ENCODE peak calls at places on chromosomes 5 and 9, in eight cellular contexts. E, U, N, P, T, L, G and W are unnamed samples.

GRCh38 chr9:124009835-124010226 is 1.7 kb upstream of the LHX2 start:
- DNase-seq in T (no peak), P (no peak), U (no peak), L (no peak), E (no peak), G (no peak), N (no peak), W (no peak)

GRCh38 chr5:17224858-17225436 is 7.5 kb downstream of the BASP1 start:
- DNase-seq in U (no peak), G (no peak), E (peak; percentile 82), N (no peak), T (no peak), L (no peak), P (no peak), W (no peak)

GRCh38 chr5:110008131-110008530 is 318.4 kb downstream of the MAN2A1 start:
- DNase-seq in E (no peak), G (no peak), U (no peak), T (no peak), P (no peak), L (no peak), N (no peak), W (no peak)

GRCh38 chr5:169992789-169993188 is 12.5 kb upstream of the INSYN2B start:
- DNase-seq in E (no peak), L (no peak), U (no peak), N (no peak), G (no peak), T (no peak), P (no peak), W (no peak)

GRCh38 chr5:1430121-1430795 is 15.0 kb downstream of the SLC6A3 start:
- DNase-seq in P (no peak), L (no peak), U (peak; percentile 35), T (no peak), N (no peak), E (no peak), G (no peak), W (peak; percentile 35)

GRCh38 chr9:70995511-70995910 is 125.9 kb downstream of the TRPM3 start:
- DNase-seq in T (no peak), L (no peak), E (no peak), N (no peak), G (no peak), U (no peak), P (no peak), W (no peak)

GRCh38 chr9:89025538-89025937 is 34.3 kb downstream of the S1PR3 start:
- DNase-seq in E (no peak), N (no peak), G (no peak), L (no peak), T (no peak), U (no peak), P (no peak), W (no peak)

GRCh38 chr5:123665822-123666371 is 153.9 kb downstream of the CSNK1G3 start:
- DNase-seq in N (no peak), E (no peak), L (no peak), T (no peak), G (no peak), U (no peak), P (no peak), W (no peak)

GRCh38 chr9:132409828-132410528 is at the start of gene CFAP77:
- DNase-seq in G (peak; percentile 25), N (no peak), L (peak; percentile 24), T (peak; percentile 33), U (no peak), E (peak; percentile 39), P (peak; percentile 59), W (peak; percentile 75)

GRCh38 chr5:45038366-45038987 is 229.7 kb downstream of the MRPS30 start:
- DNase-seq in E (peak; percentile 0), N (no peak), T (no peak), P (no peak), G (no peak), L (no peak), U (no peak), W (peak; percentile 11)

DNA sequence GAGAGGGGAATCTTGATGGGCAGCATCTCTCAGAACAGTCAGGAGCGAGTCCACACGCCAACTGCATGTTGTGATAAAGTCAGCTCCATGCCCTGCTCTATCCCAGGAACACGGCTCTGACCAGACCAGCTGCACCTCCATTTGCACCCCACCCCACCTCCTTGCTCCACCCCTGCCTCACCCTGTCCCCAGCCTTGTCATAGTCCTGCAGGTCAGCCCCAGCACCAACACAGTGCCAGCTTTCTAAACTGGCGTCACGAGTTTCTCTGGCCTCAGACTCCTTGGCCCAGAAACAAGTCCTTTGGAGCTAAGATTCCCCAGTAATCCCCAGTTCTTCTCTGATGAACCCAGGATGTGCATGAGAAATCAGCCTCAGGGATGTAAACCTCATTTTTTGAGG is 23.5 kb downstream of the GGTA1 start:
- DNase-seq in E (no peak), P (no peak), T (no peak), U (peak; percentile 85), L (no peak), G (no peak), N (no peak), W (no peak)
- H3K4me1 ChIP-seq in E (no peaks in the 10 kb centered on the region), P (peaks cover 43% of the 10 kb centered on the region), T (peaks cover 2% of the 10 kb centered on the region), U (peaks cover 3% of the 10 kb centered on the region), L (peaks cover 18% of the 10 kb centered on the region), G (no peaks in the 10 kb centered on the region), N (no peaks in the 10 kb centered on the region), W (no peaks in the 10 kb centered on the region)

DNA sequence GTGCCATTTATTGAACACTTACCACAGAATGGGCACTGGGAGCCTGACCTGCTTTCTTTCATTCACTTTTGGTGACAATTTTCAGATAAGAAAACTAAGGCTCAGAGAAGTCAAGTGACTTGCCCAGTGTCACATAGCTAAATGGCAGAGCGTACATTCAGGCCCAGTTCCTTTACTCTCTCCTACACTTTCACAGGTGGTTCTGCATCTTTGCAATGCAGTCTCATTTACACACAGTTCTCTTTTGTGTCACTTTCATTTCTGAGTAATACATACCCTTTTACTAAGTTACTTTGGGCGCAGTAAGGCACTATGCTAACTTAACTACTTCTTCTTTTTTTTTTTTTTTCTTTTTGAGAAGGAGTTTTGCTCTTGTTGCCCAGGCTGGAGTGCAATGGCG is 8.3 kb downstream of the NFIL3 start:
- DNase-seq in E (no peak), T (no peak), N (no peak), L (no peak), G (no peak), P (no peak), U (no peak), W (no peak)
- H3K9me3 ChIP-seq in E (no peaks in the 10 kb centered on the region), T (no peaks in the 10 kb centered on the region), N (no peaks in the 10 kb centered on the region), L (no peaks in the 10 kb centered on the region), G (no peaks in the 10 kb centered on the region), P (no peaks in the 10 kb centered on the region), U (no peaks in the 10 kb centered on the region), W (no peaks in the 10 kb centered on the region)

GRCh38 chr9:76905661-76905983 is 292 bp downstream of the PRUNE2 start:
- DNase-seq in U (no peak), G (no peak), L (no peak), P (no peak), T (no peak), N (no peak), E (no peak), W (no peak)
- H3K27ac ChIP-seq in U (peak overlapping the region; percentile 74), G (no peak overlapping the region), L (peak overlapping the region; percentile 91), P (no peak overlapping the region), T (no peak overlapping the region), N (no peak overlapping the region), E (no peak overlapping the region), W (no peak overlapping the region)

GRCh38 chr9:128898382-128898781 is 16.4 kb downstream of the LRRC8A start:
- DNase-seq in U (no peak), T (no peak), L (no peak), P (no peak), G (no peak), N (no peak), E (no peak), W (no peak)
- H3K4me1 ChIP-seq in U (no peaks in the 10 kb centered on the region), T (no peaks in the 10 kb centered on the region), L (peaks cover 42% of the 10 kb centered on the region), P (peaks cover 40% of the 10 kb centered on the region), G (peaks cover 77% of the 10 kb centered on the region), N (peaks cover 69% of the 10 kb centered on the region), E (peaks cover 8% of the 10 kb centered on the region), W (peaks cover under 1% of the 10 kb centered on the region)

GRCh38 chr5:3598236-3598635 is 2.6 kb downstream of the IRX1 start:
- DNase-seq in P (no peak), N (no peak), U (no peak), L (no peak), G (no peak), T (no peak), E (no peak), W (no peak)
- H3K9me3 ChIP-seq in P (no peaks in the 10 kb centered on the region), N (no peaks in the 10 kb centered on the region), U (no peaks in the 10 kb centered on the region), L (no peaks in the 10 kb centered on the region), G (no peaks in the 10 kb centered on the region), T (no peaks in the 10 kb centered on the region), E (no peaks in the 10 kb centered on the region), W (no peaks in the 10 kb centered on the region)

DNA sequence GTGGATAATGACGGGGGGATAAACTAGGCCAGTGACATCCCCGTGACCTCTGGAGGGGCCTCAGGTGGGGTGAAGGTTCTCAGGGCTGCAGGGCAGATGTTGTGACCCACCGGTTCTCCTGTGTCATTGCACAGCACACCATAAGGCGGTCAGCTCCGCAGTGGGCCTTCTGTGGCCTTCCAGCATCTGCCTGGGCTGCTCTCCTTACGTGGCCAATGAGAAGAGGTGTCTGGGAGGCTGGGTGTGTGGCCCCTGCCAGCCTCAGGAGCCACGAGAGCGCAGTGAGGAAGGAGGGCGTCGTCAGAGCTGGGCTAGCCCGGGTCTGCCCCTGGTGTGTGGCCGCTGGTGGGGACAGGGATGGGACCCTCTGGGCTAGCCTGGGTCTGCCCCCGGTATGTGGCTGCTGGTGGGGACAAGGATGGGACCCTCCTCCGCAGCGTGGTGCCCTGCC is 48.7 kb downstream of the COL5A1 start:
- DNase-seq in U (peak; percentile 64), T (no peak), P (no peak), G (no peak), E (no peak), L (no peak), N (no peak), W (peak; percentile 21)
- H3K27ac ChIP-seq in U (peak overlapping the region; percentile 46), T (no peak overlapping the region), P (peak overlapping the region; percentile 67), G (no peak overlapping the region), E (no peak overlapping the region), L (no peak overlapping the region), N (no peak overlapping the region), W (no peak overlapping the region)

DNA sequence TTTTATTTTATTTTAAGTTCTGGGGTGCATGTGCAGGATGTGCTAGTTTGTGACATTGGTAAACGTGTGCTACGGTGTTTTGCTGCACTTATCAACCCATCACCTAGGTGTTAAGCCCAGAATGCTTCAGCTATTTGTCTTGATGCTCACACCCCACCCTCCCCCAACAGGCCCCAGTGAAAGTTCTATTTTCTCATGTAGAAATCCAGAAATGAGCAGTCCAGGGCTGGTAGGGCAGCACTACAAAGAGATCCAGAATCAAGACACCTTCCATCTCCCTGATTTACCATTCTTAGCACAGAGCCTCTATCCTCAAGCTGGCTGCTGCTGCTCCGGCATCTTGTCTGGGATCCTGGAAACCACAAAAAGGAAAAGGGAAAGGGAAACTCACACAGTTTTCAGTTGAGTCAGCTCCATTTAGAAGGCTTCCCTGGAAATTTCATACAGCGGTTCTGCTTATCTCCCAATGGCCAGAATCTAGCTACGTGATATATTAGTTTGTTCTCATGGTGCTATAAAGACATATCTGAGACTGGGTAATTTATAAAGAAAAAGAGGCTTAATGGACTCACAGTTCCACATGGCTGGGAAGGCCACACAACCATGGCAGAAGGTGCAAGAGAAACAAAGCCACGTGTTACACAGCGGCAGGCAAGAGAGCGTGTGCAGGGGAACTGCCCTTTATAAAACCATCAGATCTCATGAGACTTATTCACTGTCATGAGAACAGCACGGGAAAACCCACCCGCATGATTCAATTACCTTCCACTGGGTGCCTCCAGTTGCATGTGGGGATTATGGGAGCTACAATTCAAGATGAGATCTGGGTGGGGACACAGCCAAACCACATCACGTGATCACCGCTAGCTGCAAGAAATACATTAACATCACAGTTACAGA is 85.2 kb upstream of the SMARCA2 start:
- DNase-seq in U (no peak), L (no peak), T (no peak), N (no peak), G (no peak), E (no peak), P (no peak), W (no peak)
- H3K4me1 ChIP-seq in U (no peaks in the 10 kb centered on the region), L (no peaks in the 10 kb centered on the region), T (no peaks in the 10 kb centered on the region), N (no peaks in the 10 kb centered on the region), G (no peaks in the 10 kb centered on the region), E (no peaks in the 10 kb centered on the region), P (no peaks in the 10 kb centered on the region), W (no peaks in the 10 kb centered on the region)

GRCh38 chr5:141328231-141328630 is 2.1 kb upstream of the PCDHGA1 start:
- DNase-seq in N (no peak), G (no peak), E (no peak), L (no peak), U (no peak), T (no peak), P (no peak), W (no peak)
- H3K9me3 ChIP-seq in N (no peaks in the 10 kb centered on the region), G (peaks cover 7% of the 10 kb centered on the region), E (peaks cover 29% of the 10 kb centered on the region), L (peaks cover 45% of the 10 kb centered on the region), U (peaks cover 5% of the 10 kb centered on the region), T (no peaks in the 10 kb centered on the region), P (no peaks in the 10 kb centered on the region), W (no peaks in the 10 kb centered on the region)